ENCODE peak calls at places on chromosomes 1 and 21, in seven cellular contexts. One of them, this sample, is unnamed.

GRCh38 chr1:92486251-92487077 is at the start of gene GFI1:
- DNase-seq in fibroblast of the aortic adventitia: no peak
- DNase-seq in CD8-positive, alpha-beta T cell: peak; percentile 48
- DNase-seq in AG10803: no peak
- DNase-seq in HCT116: no peak
- DNase-seq in K562: no peak
- DNase-seq in fibroblast of lung: peak; percentile 15
- DNase-seq in this sample: peak; percentile 17

GRCh38 chr1:213905315-213905714 is 82.5 kb upstream of the PROX1 start:
- DNase-seq in CD8-positive, alpha-beta T cell: no peak
- DNase-seq in HCT116: no peak
- DNase-seq in fibroblast of the aortic adventitia: no peak
- DNase-seq in K562: no peak
- DNase-seq in fibroblast of lung: no peak
- DNase-seq in AG10803: no peak
- DNase-seq in this sample: no peak

GRCh38 chr1:37033355-37034291 is 692 bp downstream of the GRIK3 start:
- DNase-seq in fibroblast of lung: no peak
- DNase-seq in AG10803: no peak
- DNase-seq in K562: no peak
- DNase-seq in CD8-positive, alpha-beta T cell: no peak
- DNase-seq in HCT116: no peak
- DNase-seq in fibroblast of the aortic adventitia: no peak
- DNase-seq in this sample: no peak

GRCh38 chr1:92301021-92301420 is 2.2 kb downstream of the RPAP2 start:
- DNase-seq in CD8-positive, alpha-beta T cell: no peak
- DNase-seq in AG10803: no peak
- DNase-seq in K562: no peak
- DNase-seq in HCT116: no peak
- DNase-seq in fibroblast of lung: no peak
- DNase-seq in fibroblast of the aortic adventitia: no peak
- DNase-seq in this sample: no peak

GRCh38 chr1:188599313-188599712 is 1770.6 kb downstream of the PLA2G4A start:
- DNase-seq in fibroblast of lung: no peak
- DNase-seq in CD8-positive, alpha-beta T cell: no peak
- DNase-seq in AG10803: no peak
- DNase-seq in K562: no peak
- DNase-seq in fibroblast of the aortic adventitia: no peak
- DNase-seq in HCT116: no peak
- DNase-seq in this sample: no peak

GRCh38 chr1:8478566-8478965 is 160.7 kb downstream of the SLC45A1 start:
- DNase-seq in CD8-positive, alpha-beta T cell: no peak
- DNase-seq in HCT116: no peak
- DNase-seq in AG10803: no peak
- DNase-seq in fibroblast of the aortic adventitia: no peak
- DNase-seq in K562: no peak
- DNase-seq in fibroblast of lung: no peak
- DNase-seq in this sample: no peak

GRCh38 chr1:202860744-202861419 is 28.1 kb downstream of the RABIF start:
- DNase-seq in fibroblast of the aortic adventitia: peak; percentile 11
- DNase-seq in HCT116: peak; percentile 38
- DNase-seq in fibroblast of lung: peak; percentile 11
- DNase-seq in K562: peak; percentile 57
- DNase-seq in AG10803: no peak
- DNase-seq in CD8-positive, alpha-beta T cell: no peak
- DNase-seq in this sample: peak; percentile 30

GRCh38 chr21:36694041-36694515 is 4.8 kb upstream of the SIM2 start:
- DNase-seq in K562: no peak
- DNase-seq in AG10803: no peak
- DNase-seq in fibroblast of the aortic adventitia: peak; percentile 35
- DNase-seq in fibroblast of lung: peak; percentile 52
- DNase-seq in CD8-positive, alpha-beta T cell: no peak
- DNase-seq in HCT116: no peak
- DNase-seq in this sample: no peak

GRCh38 chr1:114009393-114009792 is 30.1 kb downstream of the OLFML3 start:
- DNase-seq in K562: no peak
- DNase-seq in fibroblast of the aortic adventitia: peak; percentile 36
- DNase-seq in HCT116: no peak
- DNase-seq in fibroblast of lung: peak; percentile 61
- DNase-seq in CD8-positive, alpha-beta T cell: no peak
- DNase-seq in AG10803: peak; percentile 79
- DNase-seq in this sample: peak; percentile 53

GRCh38 chr1:182217071-182217470 is 155.6 kb upstream of the ZNF648 start:
- DNase-seq in K562: no peak
- DNase-seq in AG10803: peak; percentile 78
- DNase-seq in CD8-positive, alpha-beta T cell: no peak
- DNase-seq in fibroblast of lung: no peak
- DNase-seq in fibroblast of the aortic adventitia: no peak
- DNase-seq in HCT116: peak; percentile 23
- DNase-seq in this sample: no peak

GRCh38 chr1:18766328-18766727 is 93.1 kb downstream of the TAS1R2 start:
- DNase-seq in CD8-positive, alpha-beta T cell: no peak
- DNase-seq in fibroblast of the aortic adventitia: no peak
- DNase-seq in K562: no peak
- DNase-seq in fibroblast of lung: no peak
- DNase-seq in HCT116: no peak
- DNase-seq in AG10803: no peak
- DNase-seq in this sample: no peak

GRCh38 chr1:36136535-36136934 is 11.5 kb upstream of the COL8A2 start:
- DNase-seq in AG10803: peak; percentile 92
- DNase-seq in fibroblast of the aortic adventitia: peak; percentile 94
- DNase-seq in fibroblast of lung: peak; percentile 80
- DNase-seq in CD8-positive, alpha-beta T cell: no peak
- DNase-seq in HCT116: no peak
- DNase-seq in K562: no peak
- DNase-seq in this sample: peak; percentile 89

GRCh38 chr21:22189278-22189677 is 1191.1 kb downstream of the NCAM2 start:
- DNase-seq in HCT116: no peak
- DNase-seq in fibroblast of the aortic adventitia: no peak
- DNase-seq in K562: no peak
- DNase-seq in fibroblast of lung: no peak
- DNase-seq in CD8-positive, alpha-beta T cell: no peak
- DNase-seq in AG10803: no peak
- DNase-seq in this sample: no peak

GRCh38 chr1:94597701-94598100 is 56.1 kb upstream of the F3 start:
- DNase-seq in AG10803: peak; percentile 79
- DNase-seq in HCT116: no peak
- DNase-seq in K562: no peak
- DNase-seq in fibroblast of lung: peak; percentile 47
- DNase-seq in fibroblast of the aortic adventitia: no peak
- DNase-seq in CD8-positive, alpha-beta T cell: no peak
- DNase-seq in this sample: peak; percentile 58

GRCh38 chr1:38142606-38143005 is 96.0 kb upstream of the POU3F1 start:
- DNase-seq in AG10803: no peak
- DNase-seq in K562: no peak
- DNase-seq in HCT116: no peak
- DNase-seq in CD8-positive, alpha-beta T cell: no peak
- DNase-seq in fibroblast of the aortic adventitia: no peak
- DNase-seq in fibroblast of lung: no peak
- DNase-seq in this sample: no peak

GRCh38 chr1:199447906-199448305 is 579.6 kb upstream of the NR5A2 start:
- DNase-seq in K562: no peak
- DNase-seq in AG10803: no peak
- DNase-seq in HCT116: no peak
- DNase-seq in CD8-positive, alpha-beta T cell: no peak
- DNase-seq in fibroblast of the aortic adventitia: peak; percentile 35
- DNase-seq in fibroblast of lung: no peak
- DNase-seq in this sample: no peak

GRCh38 chr21:43688906-43689305 is 29.5 kb downstream of the RRP1B start:
- DNase-seq in fibroblast of the aortic adventitia: no peak
- DNase-seq in AG10803: no peak
- DNase-seq in fibroblast of lung: no peak
- DNase-seq in HCT116: no peak
- DNase-seq in K562: no peak
- DNase-seq in CD8-positive, alpha-beta T cell: no peak
- DNase-seq in this sample: no peak

GRCh38 chr21:29114765-29115164 is 15.7 kb upstream of the MAP3K7CL start:
- DNase-seq in fibroblast of the aortic adventitia: peak; percentile 41
- DNase-seq in K562: no peak
- DNase-seq in fibroblast of lung: peak; percentile 81
- DNase-seq in AG10803: peak; percentile 60
- DNase-seq in CD8-positive, alpha-beta T cell: no peak
- DNase-seq in HCT116: peak; percentile 21
- DNase-seq in this sample: peak; percentile 38

GRCh38 chr1:100866041-100866900 is 28.4 kb downstream of the EXTL2 start:
- DNase-seq in CD8-positive, alpha-beta T cell: no peak
- DNase-seq in fibroblast of the aortic adventitia: peak; percentile 77
- DNase-seq in K562: peak; percentile 31
- DNase-seq in fibroblast of lung: peak; percentile 75
- DNase-seq in AG10803: peak; percentile 64
- DNase-seq in HCT116: peak; percentile 15
- DNase-seq in this sample: peak; percentile 83

DNA sequence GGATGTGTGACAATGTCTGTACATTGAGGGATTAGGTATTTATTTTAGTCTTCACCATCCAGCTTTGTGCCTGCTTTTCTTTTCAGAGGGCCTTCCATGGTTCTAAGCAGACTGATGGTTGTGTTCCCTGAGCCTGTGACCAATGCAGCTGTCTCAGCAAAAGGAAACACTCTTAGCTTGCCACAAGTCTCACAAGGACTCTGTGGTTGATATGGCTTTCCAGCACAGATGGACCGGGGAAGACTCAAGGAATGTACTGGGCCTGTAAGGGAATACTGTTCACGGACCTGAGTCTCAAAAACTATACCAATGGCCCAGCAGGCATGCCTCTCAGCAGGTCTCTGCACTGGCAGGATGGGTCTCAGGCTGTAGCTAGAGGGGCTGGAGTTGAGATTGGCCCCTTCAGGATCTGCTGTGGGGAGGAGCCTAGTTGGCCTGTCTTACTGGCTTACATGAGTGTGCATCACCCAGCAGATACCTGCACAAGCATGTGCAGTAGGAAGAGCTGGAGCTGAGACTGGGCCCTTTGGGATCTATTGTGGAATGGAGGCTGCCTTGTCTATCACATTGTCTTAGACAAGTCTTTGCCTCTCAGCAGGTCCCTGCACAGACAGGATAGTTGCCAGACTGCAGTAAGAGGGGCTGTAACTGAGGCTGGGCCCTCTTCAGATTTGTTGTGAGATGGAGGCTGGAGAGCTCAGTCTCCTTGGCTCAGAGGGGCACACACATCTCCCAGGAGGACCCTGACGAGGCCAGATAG is 52.0 kb upstream of the PDC start:
- DNase-seq in HCT116: no peak
- DNase-seq in fibroblast of lung: no peak
- DNase-seq in K562: no peak
- DNase-seq in fibroblast of the aortic adventitia: no peak
- DNase-seq in CD8-positive, alpha-beta T cell: no peak
- DNase-seq in AG10803: no peak
- DNase-seq in this sample: no peak
- H3K4me3 ChIP-seq in HCT116: no peak overlapping the region
- H3K4me3 ChIP-seq in fibroblast of lung: no peak overlapping the region
- H3K4me3 ChIP-seq in K562: no peak overlapping the region
- H3K4me3 ChIP-seq in fibroblast of the aortic adventitia: no peak overlapping the region
- H3K4me3 ChIP-seq in CD8-positive, alpha-beta T cell: no peak overlapping the region
- H3K4me3 ChIP-seq in AG10803: no peak overlapping the region
- H3K4me3 ChIP-seq in this sample: no peak overlapping the region

GRCh38 chr1:206935491-206936067 is 10.7 kb downstream of the PIGR start:
- DNase-seq in fibroblast of lung: no peak
- DNase-seq in CD8-positive, alpha-beta T cell: no peak
- DNase-seq in HCT116: no peak
- DNase-seq in AG10803: no peak
- DNase-seq in fibroblast of the aortic adventitia: peak; percentile 13
- DNase-seq in K562: peak; percentile 91
- DNase-seq in this sample: peak; percentile 28
- TF ChIP-seq CTCF in fibroblast of lung: peak; percentile 45
- TF ChIP-seq CTCF in CD8-positive, alpha-beta T cell: peak; percentile 48
- TF ChIP-seq CTCF in HCT116: peak; percentile 77
- TF ChIP-seq CTCF in AG10803: peak; percentile 47
- TF ChIP-seq CTCF in fibroblast of the aortic adventitia: peak; percentile 53
- TF ChIP-seq CTCF in K562: peak; percentile 100
- TF ChIP-seq CTCF in this sample: peak; percentile 47

GRCh38 chr1:226734611-226735153 is 4.4 kb downstream of the ITPKB start:
- DNase-seq in K562: no peak
- DNase-seq in fibroblast of the aortic adventitia: no peak
- DNase-seq in AG10803: peak; percentile 7
- DNase-seq in HCT116: no peak
- DNase-seq in fibroblast of lung: no peak
- DNase-seq in CD8-positive, alpha-beta T cell: no peak
- DNase-seq in this sample: no peak

GRCh38 chr1:226731257-226731893 is 7.7 kb downstream of the ITPKB start:
- DNase-seq in CD8-positive, alpha-beta T cell: no peak
- DNase-seq in fibroblast of the aortic adventitia: no peak
- DNase-seq in fibroblast of lung: no peak
- DNase-seq in AG10803: no peak
- DNase-seq in HCT116: no peak
- DNase-seq in K562: no peak
- DNase-seq in this sample: no peak

GRCh38 chr1:226732856-226733291 is 6.2 kb downstream of the ITPKB start:
- DNase-seq in HCT116: no peak
- DNase-seq in fibroblast of the aortic adventitia: no peak
- DNase-seq in CD8-positive, alpha-beta T cell: no peak
- DNase-seq in K562: no peak
- DNase-seq in AG10803: no peak
- DNase-seq in fibroblast of lung: no peak
- DNase-seq in this sample: no peak

GRCh38 chr1:226733876-226734414 is 5.1 kb downstream of the ITPKB start:
- DNase-seq in fibroblast of the aortic adventitia: peak; percentile 10
- DNase-seq in HCT116: no peak
- DNase-seq in K562: no peak
- DNase-seq in AG10803: peak; percentile 9
- DNase-seq in fibroblast of lung: no peak
- DNase-seq in CD8-positive, alpha-beta T cell: no peak
- DNase-seq in this sample: no peak

GRCh38 chr1:226733309-226733708 is 5.8 kb downstream of the ITPKB start:
- DNase-seq in HCT116: no peak
- DNase-seq in AG10803: no peak
- DNase-seq in CD8-positive, alpha-beta T cell: no peak
- DNase-seq in fibroblast of the aortic adventitia: no peak
- DNase-seq in fibroblast of lung: no peak
- DNase-seq in K562: no peak
- DNase-seq in this sample: no peak
- H3K4me3 ChIP-seq in HCT116: no peak overlapping the region
- H3K4me3 ChIP-seq in AG10803: no peak overlapping the region
- H3K4me3 ChIP-seq in CD8-positive, alpha-beta T cell: peak overlapping the region; percentile 99
- H3K4me3 ChIP-seq in fibroblast of the aortic adventitia: no peak overlapping the region
- H3K4me3 ChIP-seq in fibroblast of lung: no peak overlapping the region
- H3K4me3 ChIP-seq in K562: no peak overlapping the region
- H3K4me3 ChIP-seq in this sample: no peak overlapping the region

GRCh38 chr21:38351176-38351959 is 94.6 kb downstream of the KCNJ15 start:
- DNase-seq in K562: no peak
- DNase-seq in AG10803: no peak
- DNase-seq in CD8-positive, alpha-beta T cell: no peak
- DNase-seq in HCT116: no peak
- DNase-seq in fibroblast of the aortic adventitia: peak; percentile 29
- DNase-seq in fibroblast of lung: no peak
- DNase-seq in this sample: no peak

GRCh38 chr21:38354231-38354630 is 97.4 kb downstream of the KCNJ15 start:
- DNase-seq in K562: no peak
- DNase-seq in CD8-positive, alpha-beta T cell: no peak
- DNase-seq in HCT116: no peak
- DNase-seq in fibroblast of lung: no peak
- DNase-seq in fibroblast of the aortic adventitia: no peak
- DNase-seq in AG10803: no peak
- DNase-seq in this sample: no peak

GRCh38 chr21:38351961-38352521 is 95.2 kb downstream of the KCNJ15 start:
- DNase-seq in HCT116: no peak
- DNase-seq in fibroblast of lung: peak; percentile 77
- DNase-seq in AG10803: peak; percentile 91
- DNase-seq in fibroblast of the aortic adventitia: peak; percentile 84
- DNase-seq in K562: no peak
- DNase-seq in CD8-positive, alpha-beta T cell: no peak
- DNase-seq in this sample: peak; percentile 76

GRCh38 chr21:38350681-38351080 is 93.9 kb downstream of the KCNJ15 start:
- DNase-seq in fibroblast of lung: no peak
- DNase-seq in K562: no peak
- DNase-seq in HCT116: no peak
- DNase-seq in CD8-positive, alpha-beta T cell: no peak
- DNase-seq in fibroblast of the aortic adventitia: no peak
- DNase-seq in AG10803: peak; percentile 32
- DNase-seq in this sample: no peak

GRCh38 chr21:38352536-38353219 is 95.9 kb downstream of the KCNJ15 start:
- DNase-seq in HCT116: peak; percentile 1
- DNase-seq in K562: peak; percentile 65
- DNase-seq in CD8-positive, alpha-beta T cell: no peak
- DNase-seq in fibroblast of the aortic adventitia: peak; percentile 85
- DNase-seq in AG10803: peak; percentile 79
- DNase-seq in fibroblast of lung: peak; percentile 77
- DNase-seq in this sample: peak; percentile 82
- TF ChIP-seq CTCF in HCT116: peak; percentile 70
- TF ChIP-seq CTCF in K562: peak; percentile 80
- TF ChIP-seq CTCF in CD8-positive, alpha-beta T cell: peak; percentile 21
- TF ChIP-seq CTCF in fibroblast of the aortic adventitia: peak; percentile 87
- TF ChIP-seq CTCF in AG10803: peak; percentile 98
- TF ChIP-seq CTCF in fibroblast of lung: peak; percentile 88
- TF ChIP-seq CTCF in this sample: peak; percentile 86

This sample was measured in fibroblast of pulmonary artery.